ENCODE peak calls at places on chromosomes 11 and 22, in seven cellular contexts. S, L, F, G, C, Q and U are unnamed samples.

GRCh38 chr11:130071211-130071712 is 1.6 kb downstream of the APLP2 start:
- DNase-seq in S (no peak), L (peak), F (no peak), G (no peak), C (no peak), Q (peak), U (no peak)

GRCh38 chr11:118621071-118621815 is 13.8 kb downstream of the PHLDB1 start:
- DNase-seq in S (no peak), L (peak), F (no peak), G (peak), C (no peak), Q (peak), U (peak)

GRCh38 chr22:35506259-35506570 is 34.4 kb upstream of the RASD2 start:
- DNase-seq in S (no peak), L (no peak), F (no peak), G (no peak), C (no peak), Q (no peak), U (no peak)

GRCh38 chr22:37103151-37103550 is 6.4 kb downstream of the TMPRSS6 start:
- DNase-seq in S (no peak), L (no peak), F (no peak), G (no peak), C (no peak), Q (no peak), U (no peak)

GRCh38 chr11:63536669-63537292 is at the start of gene PLAAT4:
- DNase-seq in S (peak), L (peak), F (no peak), G (no peak), C (peak), Q (peak), U (peak)

GRCh38 chr22:19085233-19086043 is 36.8 kb downstream of the DGCR2 start:
- DNase-seq in S (peak), L (peak), F (peak), G (peak), C (no peak), Q (no peak), U (no peak)

GRCh38 chr11:2777871-2778629 is 78.3 kb upstream of the KCNQ1OT1 start:
- DNase-seq in S (no peak), L (no peak), F (no peak), G (no peak), C (peak), Q (peak), U (no peak)

GRCh38 chr22:42797021-42797420 is 60.1 kb downstream of the ARFGAP3 start:
- DNase-seq in S (no peak), L (no peak), F (no peak), G (no peak), C (no peak), Q (no peak), U (no peak)

GRCh38 chr11:70517203-70517602 is 118.9 kb downstream of the CTTN start:
- DNase-seq in S (no peak), L (no peak), F (no peak), G (no peak), C (no peak), Q (no peak), U (no peak)

GRCh38 chr11:90134420-90135003 is at the start of gene NAALAD2:
- DNase-seq in S (peak), L (peak), F (peak), G (no peak), C (no peak), Q (peak), U (peak)

GRCh38 chr11:1234054-1234720 is 11.3 kb downstream of the MUC5B start:
- DNase-seq in S (no peak), L (no peak), F (no peak), G (no peak), C (no peak), Q (no peak), U (peak)

GRCh38 chr22:39871008-39871798 is 22.4 kb downstream of the ENTHD1 start:
- DNase-seq in S (no peak), L (no peak), F (no peak), G (no peak), C (no peak), Q (no peak), U (no peak)

GRCh38 chr11:57903441-57904123 is 120.1 kb upstream of the OR9Q1 start:
- DNase-seq in S (no peak), L (peak), F (peak), G (peak), C (no peak), Q (peak), U (peak)

GRCh38 chr22:46477967-46478635 is 59.3 kb downstream of the CELSR1 start:
- DNase-seq in S (no peak), L (no peak), F (no peak), G (no peak), C (no peak), Q (no peak), U (no peak)

GRCh38 chr11:64250406-64250874 is 890 bp upstream of the PLCB3 start:
- DNase-seq in S (no peak), L (no peak), F (no peak), G (no peak), C (no peak), Q (no peak), U (no peak)